ENCODE peak calls at places on chromosomes 2 and 18, in five cellular contexts. One of them, this sample, is unnamed.

GRCh38 chr2:21650566-21650965 is 526.8 kb downstream of the TDRD15 start:
- DNase-seq in fibroblast of pulmonary artery: no peak
- DNase-seq in effector memory CD4-positive, alpha-beta T cell: no peak
- DNase-seq in GDM1: no peak
- DNase-seq in NCI-H510A: no peak
- DNase-seq in this sample: no peak

GRCh38 chr2:100877555-100877954 is 57.6 kb downstream of the NPAS2 start:
- DNase-seq in fibroblast of pulmonary artery: peak
- DNase-seq in effector memory CD4-positive, alpha-beta T cell: no peak
- DNase-seq in GDM1: no peak
- DNase-seq in NCI-H510A: no peak
- DNase-seq in this sample: no peak

GRCh38 chr2:68714866-68715265 is 19.7 kb upstream of the ARHGAP25 start:
- DNase-seq in fibroblast of pulmonary artery: no peak
- DNase-seq in effector memory CD4-positive, alpha-beta T cell: no peak
- DNase-seq in GDM1: peak
- DNase-seq in NCI-H510A: no peak
- DNase-seq in this sample: no peak

GRCh38 chr2:101012706-101013181 is 10.7 kb downstream of the RPL31 start:
- DNase-seq in fibroblast of pulmonary artery: peak
- DNase-seq in effector memory CD4-positive, alpha-beta T cell: peak
- DNase-seq in GDM1: no peak
- DNase-seq in NCI-H510A: no peak
- DNase-seq in this sample: no peak

GRCh38 chr2:140177081-140177480 is 1396.9 kb upstream of the NXPH2 start:
- DNase-seq in fibroblast of pulmonary artery: no peak
- DNase-seq in effector memory CD4-positive, alpha-beta T cell: no peak
- DNase-seq in GDM1: no peak
- DNase-seq in NCI-H510A: no peak
- DNase-seq in this sample: no peak

GRCh38 chr2:159769147-159769546 is 28.9 kb downstream of the CD302 start:
- DNase-seq in fibroblast of pulmonary artery: no peak
- DNase-seq in effector memory CD4-positive, alpha-beta T cell: no peak
- DNase-seq in GDM1: no peak
- DNase-seq in NCI-H510A: no peak
- DNase-seq in this sample: no peak

GRCh38 chr2:3108105-3108504 is 269.5 kb downstream of the EIPR1 start:
- DNase-seq in fibroblast of pulmonary artery: no peak
- DNase-seq in effector memory CD4-positive, alpha-beta T cell: no peak
- DNase-seq in GDM1: no peak
- DNase-seq in NCI-H510A: no peak
- DNase-seq in this sample: no peak

GRCh38 chr2:105329197-105329554 is 359 bp downstream of the TGFBRAP1 start:
- DNase-seq in fibroblast of pulmonary artery: no peak
- DNase-seq in effector memory CD4-positive, alpha-beta T cell: no peak
- DNase-seq in GDM1: no peak
- DNase-seq in NCI-H510A: no peak
- DNase-seq in this sample: no peak

GRCh38 chr2:171590116-171590515 is 67.8 kb downstream of the CYBRD1 start:
- DNase-seq in fibroblast of pulmonary artery: no peak
- DNase-seq in effector memory CD4-positive, alpha-beta T cell: no peak
- DNase-seq in GDM1: no peak
- DNase-seq in NCI-H510A: no peak
- DNase-seq in this sample: no peak

GRCh38 chr2:197137826-197138480 is 172.6 kb downstream of the ANKRD44 start:
- DNase-seq in fibroblast of pulmonary artery: no peak
- DNase-seq in effector memory CD4-positive, alpha-beta T cell: no peak
- DNase-seq in GDM1: no peak
- DNase-seq in NCI-H510A: no peak
- DNase-seq in this sample: no peak

GRCh38 chr2:69280017-69280671 is 106.9 kb downstream of the GFPT1 start:
- DNase-seq in fibroblast of pulmonary artery: no peak
- DNase-seq in effector memory CD4-positive, alpha-beta T cell: no peak
- DNase-seq in GDM1: no peak
- DNase-seq in NCI-H510A: no peak
- DNase-seq in this sample: no peak

GRCh38 chr2:111168528-111168929 is 47.8 kb downstream of the BCL2L11 start:
- DNase-seq in fibroblast of pulmonary artery: peak
- DNase-seq in effector memory CD4-positive, alpha-beta T cell: no peak
- DNase-seq in GDM1: no peak
- DNase-seq in NCI-H510A: no peak
- DNase-seq in this sample: no peak

GRCh38 chr2:28209312-28209711 is 183.3 kb upstream of the FOSL2 start:
- DNase-seq in fibroblast of pulmonary artery: peak
- DNase-seq in effector memory CD4-positive, alpha-beta T cell: no peak
- DNase-seq in GDM1: no peak
- DNase-seq in NCI-H510A: no peak
- DNase-seq in this sample: no peak

GRCh38 chr18:21672868-21673267 is 31.7 kb downstream of the ABHD3 start:
- DNase-seq in fibroblast of pulmonary artery: no peak
- DNase-seq in effector memory CD4-positive, alpha-beta T cell: no peak
- DNase-seq in GDM1: no peak
- DNase-seq in NCI-H510A: no peak
- DNase-seq in this sample: no peak

GRCh38 chr2:74762789-74763188 is 71.1 kb upstream of the HK2 start:
- DNase-seq in fibroblast of pulmonary artery: no peak
- DNase-seq in effector memory CD4-positive, alpha-beta T cell: no peak
- DNase-seq in GDM1: peak
- DNase-seq in NCI-H510A: no peak
- DNase-seq in this sample: no peak

GRCh38 chr2:111200333-111200879 is 79.7 kb downstream of the BCL2L11 start:
- DNase-seq in fibroblast of pulmonary artery: no peak
- DNase-seq in effector memory CD4-positive, alpha-beta T cell: no peak
- DNase-seq in GDM1: no peak
- DNase-seq in NCI-H510A: peak
- DNase-seq in this sample: peak

GRCh38 chr2:111236027-111236426 is 115.3 kb downstream of the BCL2L11 start:
- DNase-seq in fibroblast of pulmonary artery: no peak
- DNase-seq in effector memory CD4-positive, alpha-beta T cell: no peak
- DNase-seq in GDM1: no peak
- DNase-seq in NCI-H510A: no peak
- DNase-seq in this sample: no peak

GRCh38 chr2:98910349-98911125 is 25.5 kb downstream of the CRACDL start:
- DNase-seq in fibroblast of pulmonary artery: no peak
- DNase-seq in effector memory CD4-positive, alpha-beta T cell: no peak
- DNase-seq in GDM1: no peak
- DNase-seq in NCI-H510A: no peak
- DNase-seq in this sample: no peak

GRCh38 chr2:226601881-226602280 is 197.7 kb downstream of the IRS1 start:
- DNase-seq in fibroblast of pulmonary artery: no peak
- DNase-seq in effector memory CD4-positive, alpha-beta T cell: no peak
- DNase-seq in GDM1: no peak
- DNase-seq in NCI-H510A: no peak
- DNase-seq in this sample: no peak

GRCh38 chr2:135773917-135774316 is 32.3 kb downstream of the UBXN4 start:
- DNase-seq in fibroblast of pulmonary artery: peak
- DNase-seq in effector memory CD4-positive, alpha-beta T cell: no peak
- DNase-seq in GDM1: no peak
- DNase-seq in NCI-H510A: no peak
- DNase-seq in this sample: no peak

GRCh38 chr2:237865623-237866041 is 6.2 kb downstream of the RAMP1 start:
- DNase-seq in fibroblast of pulmonary artery: no peak
- DNase-seq in effector memory CD4-positive, alpha-beta T cell: no peak
- DNase-seq in GDM1: no peak
- DNase-seq in NCI-H510A: no peak
- DNase-seq in this sample: no peak

GRCh38 chr2:66561645-66562336 is 126.9 kb downstream of the MEIS1 start:
- DNase-seq in fibroblast of pulmonary artery: peak
- DNase-seq in effector memory CD4-positive, alpha-beta T cell: no peak
- DNase-seq in GDM1: no peak
- DNase-seq in NCI-H510A: no peak
- DNase-seq in this sample: no peak

GRCh38 chr2:105748564-105748963 is 3.9 kb downstream of the NCK2 start:
- DNase-seq in fibroblast of pulmonary artery: no peak
- DNase-seq in effector memory CD4-positive, alpha-beta T cell: no peak
- DNase-seq in GDM1: no peak
- DNase-seq in NCI-H510A: no peak
- DNase-seq in this sample: no peak

GRCh38 chr2:120526047-120526562 is 180.2 kb downstream of the INHBB start:
- DNase-seq in fibroblast of pulmonary artery: no peak
- DNase-seq in effector memory CD4-positive, alpha-beta T cell: no peak
- DNase-seq in GDM1: no peak
- DNase-seq in NCI-H510A: no peak
- DNase-seq in this sample: no peak

GRCh38 chr18:5106730-5107129 is 90.3 kb downstream of the AKAIN1 start:
- DNase-seq in fibroblast of pulmonary artery: no peak
- DNase-seq in effector memory CD4-positive, alpha-beta T cell: no peak
- DNase-seq in GDM1: no peak
- DNase-seq in NCI-H510A: no peak
- DNase-seq in this sample: no peak

GRCh38 chr2:164803772-164804466 is 37.7 kb downstream of the COBLL1 start:
- DNase-seq in fibroblast of pulmonary artery: peak
- DNase-seq in effector memory CD4-positive, alpha-beta T cell: no peak
- DNase-seq in GDM1: no peak
- DNase-seq in NCI-H510A: no peak
- DNase-seq in this sample: no peak

GRCh38 chr2:240308111-240308651 is 127.3 kb upstream of the GPC1 start:
- DNase-seq in fibroblast of pulmonary artery: no peak
- DNase-seq in effector memory CD4-positive, alpha-beta T cell: no peak
- DNase-seq in GDM1: no peak
- DNase-seq in NCI-H510A: no peak
- DNase-seq in this sample: no peak

GRCh38 chr2:191693151-191693550 is 15.2 kb downstream of the NABP1 start:
- DNase-seq in fibroblast of pulmonary artery: no peak
- DNase-seq in effector memory CD4-positive, alpha-beta T cell: no peak
- DNase-seq in GDM1: no peak
- DNase-seq in NCI-H510A: no peak
- DNase-seq in this sample: no peak

GRCh38 chr2:27705851-27706622 is 42.3 kb downstream of the SLC4A1AP start:
- DNase-seq in fibroblast of pulmonary artery: peak
- DNase-seq in effector memory CD4-positive, alpha-beta T cell: no peak
- DNase-seq in GDM1: no peak
- DNase-seq in NCI-H510A: no peak
- DNase-seq in this sample: no peak

GRCh38 chr2:134570676-134571075 is 148.1 kb downstream of the TMEM163 start:
- DNase-seq in fibroblast of pulmonary artery: no peak
- DNase-seq in effector memory CD4-positive, alpha-beta T cell: no peak
- DNase-seq in GDM1: no peak
- DNase-seq in NCI-H510A: no peak
- DNase-seq in this sample: no peak

GRCh38 chr18:76750886-76751537 is 71.3 kb upstream of the ZNF236 start:
- DNase-seq in fibroblast of pulmonary artery: no peak
- DNase-seq in effector memory CD4-positive, alpha-beta T cell: no peak
- DNase-seq in GDM1: no peak
- DNase-seq in NCI-H510A: no peak
- DNase-seq in this sample: no peak

GRCh38 chr2:240614391-240614790 is 10.9 kb upstream of the GPR35 start:
- DNase-seq in fibroblast of pulmonary artery: no peak
- DNase-seq in effector memory CD4-positive, alpha-beta T cell: no peak
- DNase-seq in GDM1: no peak
- DNase-seq in NCI-H510A: no peak
- DNase-seq in this sample: no peak

GRCh38 chr2:168439536-168439935 is 16.5 kb upstream of the CERS6 start:
- DNase-seq in fibroblast of pulmonary artery: peak
- DNase-seq in effector memory CD4-positive, alpha-beta T cell: no peak
- DNase-seq in GDM1: no peak
- DNase-seq in NCI-H510A: no peak
- DNase-seq in this sample: no peak

GRCh38 chr2:147490612-147491261 is 354.1 kb upstream of the ACVR2A start:
- DNase-seq in fibroblast of pulmonary artery: no peak
- DNase-seq in effector memory CD4-positive, alpha-beta T cell: no peak
- DNase-seq in GDM1: no peak
- DNase-seq in NCI-H510A: no peak
- DNase-seq in this sample: no peak

GRCh38 chr2:176677746-176678145 is 408.5 kb downstream of the MTX2 start:
- DNase-seq in fibroblast of pulmonary artery: no peak
- DNase-seq in effector memory CD4-positive, alpha-beta T cell: no peak
- DNase-seq in GDM1: no peak
- DNase-seq in NCI-H510A: no peak
- DNase-seq in this sample: no peak

GRCh38 chr2:136075466-136075865 is 42.5 kb downstream of the CXCR4 start:
- DNase-seq in fibroblast of pulmonary artery: no peak
- DNase-seq in effector memory CD4-positive, alpha-beta T cell: no peak
- DNase-seq in GDM1: no peak
- DNase-seq in NCI-H510A: no peak
- DNase-seq in this sample: no peak

GRCh38 chr18:55214534-55214933 is 255.3 kb upstream of the CCDC68 start:
- DNase-seq in fibroblast of pulmonary artery: no peak
- DNase-seq in effector memory CD4-positive, alpha-beta T cell: no peak
- DNase-seq in GDM1: no peak
- DNase-seq in NCI-H510A: no peak
- DNase-seq in this sample: no peak